ENCODE peak calls at places on chromosome 15, in five cellular contexts. S is ovary, C is GM10248, N is Peyer's patch, P is psoas muscle. J is an unnamed sample.

GRCh38 chr15:85137507-85138175 is 156.0 kb downstream of the PDE8A start:
- DNase-seq in C (no peak), P (no peak), N (no peak), S (no peak), J (no peak)

GRCh38 chr15:76337047-76337738 is 620 bp downstream of the ISL2 start:
- DNase-seq in N (no peak), P (no peak), C (peak; percentile 42), S (no peak), J (no peak)

GRCh38 chr15:36507458-36507857 is 72.0 kb upstream of the CDIN1 start:
- DNase-seq in N (no peak), C (no peak), P (no peak), S (no peak), J (no peak)

GRCh38 chr15:85580914-85581313 is 200.5 kb downstream of the AKAP13 start:
- DNase-seq in C (no peak), P (no peak), N (peak; percentile 82), S (no peak), J (no peak)

GRCh38 chr15:85750807-85751730 is 43.7 kb downstream of the KLHL25 start:
- DNase-seq in N (peak; percentile 45), S (no peak), C (no peak), P (no peak), J (no peak)

GRCh38 chr15:58565620-58566019 is 133.8 kb downstream of the LIPC start:
- DNase-seq in N (no peak), C (no peak), P (no peak), S (no peak), J (no peak)

GRCh38 chr15:39661776-39662175 is 80.9 kb downstream of the THBS1 start:
- DNase-seq in S (no peak), N (no peak), C (no peak), P (no peak), J (no peak)

GRCh38 chr15:95269247-95270155 is 1038.1 kb downstream of the MCTP2 start:
- DNase-seq in C (no peak), N (no peak), S (no peak), P (no peak), J (no peak)

GRCh38 chr15:26352406-26352805 is 420.5 kb downstream of the GABRB3 start:
- DNase-seq in S (no peak), N (no peak), C (no peak), P (no peak), J (no peak)

GRCh38 chr15:85379403-85380131 is 836 bp upstream of the AKAP13 start:
- DNase-seq in S (no peak), N (peak; percentile 68), P (no peak), C (no peak), J (no peak)

GRCh38 chr15:91865486-91865885 is 12.0 kb downstream of the SLCO3A1 start:
- DNase-seq in C (no peak), P (no peak), N (no peak), S (no peak), J (no peak)

GRCh38 chr15:96331141-96331941 is 841 bp downstream of the NR2F2 start:
- DNase-seq in P (peak; percentile 51), C (no peak), N (no peak), S (peak; percentile 28), J (no peak)

GRCh38 chr15:29322407-29322806 is 52.8 kb upstream of the NSMCE3 start:
- DNase-seq in P (no peak), N (no peak), C (no peak), S (no peak), J (no peak)

GRCh38 chr15:72758195-72758594 is 25.4 kb downstream of the ADPGK start:
- DNase-seq in P (no peak), N (no peak), C (no peak), S (no peak), J (peak; percentile 78)

GRCh38 chr15:32663671-32664070 is 22.2 kb downstream of the SCG5 start:
- DNase-seq in P (no peak), N (no peak), C (no peak), S (no peak), J (no peak)

GRCh38 chr15:81108427-81108826 is 25.6 kb upstream of the CFAP161 start:
- DNase-seq in C (no peak), S (no peak), P (no peak), N (no peak), J (no peak)

GRCh38 chr15:74723754-74724334 is 1.5 kb downstream of the CYP1A1 start:
- DNase-seq in C (peak; percentile 60), S (no peak), P (no peak), N (no peak), J (peak; percentile 5)

GRCh38 chr15:67564590-67565345 is 22.3 kb downstream of the MAP2K5 start:
- DNase-seq in S (no peak), C (peak; percentile 62), N (no peak), P (no peak), J (no peak)

GRCh38 chr15:97653896-97654295 is 306.6 kb upstream of the ARRDC4 start:
- DNase-seq in C (no peak), N (no peak), S (no peak), P (no peak), J (no peak)

GRCh38 chr15:63497642-63498100 is 6.7 kb upstream of the USP3 start:
- DNase-seq in P (no peak), S (no peak), N (peak; percentile 94), C (no peak), J (no peak)

GRCh38 chr15:85785887-85786777 is 8.6 kb downstream of the KLHL25 start:
- DNase-seq in P (peak; percentile 57), C (no peak), N (peak; percentile 76), S (peak; percentile 46), J (no peak)

GRCh38 chr15:98663045-98663444 is 14.7 kb downstream of the IGF1R start:
- DNase-seq in C (no peak), P (no peak), N (no peak), S (no peak), J (no peak)

GRCh38 chr15:70217246-70218160 is 119.8 kb upstream of the TLE3 start:
- DNase-seq in P (no peak), N (no peak), S (no peak), C (no peak), J (no peak)

GRCh38 chr15:89680282-89680873 is 1.2 kb upstream of the PLIN1 start:
- DNase-seq in S (peak; percentile 83), P (peak; percentile 47), N (peak; percentile 87), C (no peak), J (peak; percentile 58)

GRCh38 chr15:56467626-56468025 is 2.7 kb upstream of the MNS1 start:
- DNase-seq in C (no peak), S (no peak), N (no peak), P (no peak), J (no peak)

GRCh38 chr15:98787936-98788757 is 139.8 kb downstream of the IGF1R start:
- DNase-seq in P (no peak), S (no peak), N (no peak), C (no peak), J (no peak)

GRCh38 chr15:99076555-99077308 is 28.1 kb upstream of the SYNM start:
- DNase-seq in P (no peak), N (peak; percentile 69), S (peak; percentile 75), C (peak; percentile 68), J (peak; percentile 68)

GRCh38 chr15:77482570-77482969 is 61.9 kb downstream of the HMG20A start:
- DNase-seq in S (no peak), P (no peak), C (no peak), N (no peak), J (peak; percentile 27)

GRCh38 chr15:100867476-100867875 is 12.2 kb upstream of the ALDH1A3 start:
- DNase-seq in N (no peak), C (no peak), P (no peak), S (no peak), J (no peak)

GRCh38 chr15:100863406-100864198 is 16.0 kb upstream of the ALDH1A3 start:
- DNase-seq in P (peak; percentile 72), C (no peak), S (no peak), N (peak; percentile 67), J (no peak)

GRCh38 chr15:100866386-100867330 is 13.0 kb upstream of the ALDH1A3 start:
- DNase-seq in C (no peak), P (no peak), S (no peak), N (no peak), J (no peak)

GRCh38 chr15:100873029-100873677 is 6.5 kb upstream of the ALDH1A3 start:
- DNase-seq in S (peak; percentile 46), N (peak; percentile 89), P (no peak), C (peak; percentile 74), J (peak; percentile 77)

DNA sequence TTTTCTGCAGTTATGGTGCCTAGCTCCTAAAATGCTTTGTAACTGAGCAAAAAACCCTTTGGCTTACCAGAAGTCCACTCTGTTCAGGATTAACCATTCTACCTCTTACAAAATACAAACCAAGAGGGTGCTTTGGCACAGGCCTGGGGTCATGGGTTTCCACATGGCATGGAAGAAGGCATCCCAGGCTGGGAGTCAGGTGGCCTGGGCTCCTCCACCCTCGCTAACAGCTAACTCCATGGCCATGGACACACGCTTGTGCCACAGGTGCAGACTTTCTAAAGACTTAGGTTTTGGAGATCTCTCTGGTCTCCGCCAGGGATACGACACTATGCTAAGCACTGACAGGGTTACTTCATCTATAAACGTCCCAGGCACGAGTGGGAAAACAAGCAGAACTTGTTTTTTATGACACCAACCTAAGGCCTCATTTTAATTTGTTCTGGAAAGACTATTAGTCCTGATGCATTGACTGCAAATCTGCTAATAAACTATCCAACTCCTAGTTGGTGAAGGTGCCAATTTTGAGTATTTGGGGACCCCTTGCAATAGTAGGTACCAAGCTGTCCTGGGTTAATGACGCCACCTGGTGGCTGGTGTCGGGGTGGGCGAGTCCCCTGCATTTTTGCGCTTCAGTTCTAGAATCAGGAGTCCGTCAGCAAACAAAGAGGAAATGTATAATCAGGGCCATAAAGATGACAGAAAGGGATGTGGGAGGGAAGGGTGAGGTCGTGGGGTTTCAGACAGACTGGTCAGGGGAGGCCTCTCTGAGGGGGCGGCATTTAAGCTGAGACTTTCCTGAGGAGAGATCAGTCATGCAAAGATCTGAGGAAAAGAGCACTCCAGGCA is 10.3 kb upstream of the ALDH1A3 start:
- DNase-seq in S (no peak), P (no peak), N (no peak), C (no peak), J (no peak)
- TF ChIP-seq CTCF in S (no peak), P (no peak), N (no peak), C (no peak), J (peak; percentile 38)

GRCh38 chr15:71572452-71573053 is 237.8 kb upstream of the NR2E3 start:
- DNase-seq in P (no peak), S (no peak), C (no peak), N (no peak), J (no peak)
- TF ChIP-seq CTCF in P (no peak), S (no peak), C (no peak), N (no peak), J (no peak)

DNA sequence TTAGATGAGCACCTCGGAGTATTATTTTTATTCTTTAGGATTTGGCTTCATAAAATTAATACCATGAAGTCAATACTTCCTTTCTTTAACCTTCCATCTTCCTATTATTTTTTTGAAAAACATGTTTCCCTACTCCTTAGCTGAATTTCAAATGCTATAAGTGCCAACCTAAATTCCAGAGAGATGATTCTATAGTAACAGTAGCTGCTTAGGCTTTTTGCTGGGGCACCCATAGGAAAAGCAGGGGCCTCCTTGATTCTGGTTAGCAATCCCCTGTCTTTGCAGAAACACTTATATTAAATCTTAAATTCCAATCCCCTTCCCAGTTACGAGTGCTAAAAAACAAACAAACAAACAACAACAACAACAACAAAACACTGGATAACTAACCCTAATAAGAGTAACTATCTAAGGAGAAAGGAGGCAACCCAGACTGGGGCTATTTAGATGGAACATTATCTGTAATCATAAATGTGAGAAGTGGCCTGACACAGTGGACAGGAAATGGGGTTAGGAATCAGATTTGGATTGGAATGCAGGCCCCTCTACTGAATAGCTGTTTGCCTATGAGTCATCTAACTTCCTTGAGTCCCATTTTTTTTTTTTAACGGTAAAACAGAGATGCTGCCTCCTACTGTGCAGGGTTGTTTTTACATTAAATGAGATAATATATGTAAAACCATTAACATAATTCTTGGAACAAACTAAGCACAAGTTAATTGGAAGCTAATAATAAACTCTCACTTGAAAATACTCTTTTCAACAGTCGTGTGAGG is 148.1 kb downstream of the WDR72 start:
- DNase-seq in N (no peak), P (no peak), C (no peak), S (no peak), J (no peak)
- TF ChIP-seq CTCF in N (no peak), P (no peak), C (no peak), S (no peak), J (no peak)

GRCh38 chr15:66404532-66404931 is 17.8 kb downstream of the MAP2K1 start:
- DNase-seq in C (no peak), N (no peak), S (no peak), P (no peak), J (no peak)
- TF ChIP-seq CTCF in C (no peak), N (no peak), S (no peak), P (no peak), J (no peak)

J was measured in AG09319.